ENCODE peak calls at places on chromosomes 4 and X, in seven cellular contexts. J, O, S, H, Q, X and B are unnamed samples.

GRCh38 chrX:29724316-29724715 is 491.0 kb upstream of the MAGEB2 start:
- DNase-seq in J (no peak), O (no peak), S (no peak), H (no peak), Q (no peak), X (no peak), B (no peak)

GRCh38 chr4:170193496-170193895 is 103.7 kb upstream of the AADAT start:
- DNase-seq in J (no peak), O (no peak), S (no peak), H (no peak), Q (no peak), X (no peak), B (no peak)

GRCh38 chr4:71338846-71339593 is at the start of gene SLC4A4:
- DNase-seq in J (no peak), O (no peak), S (no peak), H (no peak), Q (peak), X (no peak), B (no peak)

GRCh38 chrX:46268429-46268828 is 276.8 kb downstream of the ZNF674 start:
- DNase-seq in J (no peak), O (no peak), S (no peak), H (no peak), Q (peak), X (peak), B (no peak)

GRCh38 chr4:145487626-145488025 is 6.0 kb downstream of the SMAD1 start:
- DNase-seq in J (no peak), O (no peak), S (no peak), H (no peak), Q (peak), X (peak), B (no peak)

GRCh38 chrX:18898517-18898916 is 85.4 kb downstream of the PHKA2 start:
- DNase-seq in J (no peak), O (no peak), S (no peak), H (no peak), Q (no peak), X (no peak), B (no peak)

GRCh38 chr4:2937146-2937857 is 25.9 kb downstream of the NOP14 start:
- DNase-seq in J (no peak), O (no peak), S (no peak), H (no peak), Q (peak), X (peak), B (no peak)

GRCh38 chr4:140635606-140636005 is 66.8 kb upstream of the UCP1 start:
- DNase-seq in J (no peak), O (peak), S (no peak), H (no peak), Q (no peak), X (no peak), B (no peak)

GRCh38 chrX:49039598-49040375 is 3.4 kb downstream of the TFE3 start:
- DNase-seq in J (peak), O (peak), S (peak), H (no peak), Q (peak), X (peak), B (peak)

GRCh38 chr4:128565054-128565453 is 244.4 kb upstream of the JADE1 start:
- DNase-seq in J (no peak), O (no peak), S (no peak), H (no peak), Q (no peak), X (no peak), B (no peak)

GRCh38 chr4:89254847-89255246 is 52.8 kb downstream of the GPRIN3 start:
- DNase-seq in J (no peak), O (peak), S (peak), H (peak), Q (peak), X (peak), B (peak)

GRCh38 chr4:10090467-10091250 is 25.9 kb downstream of the WDR1 start:
- DNase-seq in J (no peak), O (no peak), S (no peak), H (no peak), Q (no peak), X (no peak), B (no peak)

GRCh38 chr4:14841801-14842748 is 160.2 kb upstream of the CPEB2 start:
- DNase-seq in J (no peak), O (no peak), S (no peak), H (no peak), Q (no peak), X (no peak), B (no peak)

GRCh38 chr4:113835005-113835404 is 73.5 kb upstream of the CAMK2D start:
- DNase-seq in J (no peak), O (no peak), S (no peak), H (no peak), Q (no peak), X (no peak), B (no peak)

GRCh38 chr4:15837591-15837990 is 59.5 kb downstream of the CD38 start:
- DNase-seq in J (no peak), O (no peak), S (no peak), H (no peak), Q (no peak), X (no peak), B (no peak)

GRCh38 chrX:39850630-39851152 is 247.1 kb downstream of the BCOR start:
- DNase-seq in J (peak), O (no peak), S (no peak), H (peak), Q (peak), X (no peak), B (peak)

GRCh38 chrX:138711399-138712347 is at the start of gene FGF13:
- DNase-seq in J (no peak), O (no peak), S (no peak), H (no peak), Q (peak), X (peak), B (no peak)

GRCh38 chr4:136562842-136563241 is 969.5 kb downstream of the PCDH18 start:
- DNase-seq in J (no peak), O (no peak), S (no peak), H (no peak), Q (no peak), X (no peak), B (no peak)

GRCh38 chr4:128061566-128062536 is 739 bp downstream of the LARP1B start:
- DNase-seq in J (peak), O (peak), S (peak), H (peak), Q (peak), X (peak), B (peak)

GRCh38 chr4:4358093-4358840 is 28.6 kb upstream of the NSG1 start:
- DNase-seq in J (no peak), O (no peak), S (no peak), H (no peak), Q (no peak), X (no peak), B (no peak)

GRCh38 chr4:103002551-103002950 is 17.0 kb downstream of the SLC9B1 start:
- DNase-seq in J (no peak), O (no peak), S (no peak), H (no peak), Q (no peak), X (no peak), B (no peak)

GRCh38 chrX:145821291-145821897 is 3.8 kb downstream of the SLITRK2 start:
- DNase-seq in J (no peak), O (no peak), S (peak), H (no peak), Q (no peak), X (no peak), B (no peak)

GRCh38 chr4:101864660-101865059 is 74.1 kb downstream of the BANK1 start:
- DNase-seq in J (no peak), O (no peak), S (no peak), H (no peak), Q (no peak), X (no peak), B (no peak)

GRCh38 chrX:138723301-138723700 is 11.8 kb upstream of the FGF13 start:
- DNase-seq in J (no peak), O (no peak), S (no peak), H (no peak), Q (no peak), X (no peak), B (no peak)

GRCh38 chr4:38132843-38133662 is 172.9 kb downstream of the PTTG2 start:
- DNase-seq in J (no peak), O (peak), S (no peak), H (no peak), Q (no peak), X (no peak), B (no peak)

GRCh38 chr4:103915224-103915869 is 195.6 kb upstream of the TACR3 start:
- DNase-seq in J (peak), O (no peak), S (no peak), H (no peak), Q (peak), X (no peak), B (no peak)

GRCh38 chr4:20194079-20195013 is 57.4 kb upstream of the SLIT2 start:
- DNase-seq in J (no peak), O (no peak), S (no peak), H (no peak), Q (peak), X (no peak), B (no peak)